ENCODE peak calls at places on chromosomes 12 and 14, in six cellular contexts. R is Caco-2; P is effector memory CD4-positive, alpha-beta T cell; N is bronchial epithelial cell; G is neural crest cell; I is activated CD8-positive, alpha-beta memory T cell treated with anti-CD3 and anti-CD28 coated beads for 1 hour. Q is an unnamed sample.

GRCh38 chr12:96140110-96140509 is 54.1 kb upstream of the ELK3 start:
- DNase-seq in R (no peak), N (peak), G (no peak), P (no peak), I (no peak), Q (no peak)

GRCh38 chr14:92340938-92341337 is 18.0 kb downstream of the SLC24A4 start:
- DNase-seq in N (no peak), I (no peak), R (no peak), G (no peak), P (no peak), Q (no peak)

GRCh38 chr12:65690477-65690876 is 133.8 kb upstream of the HMGA2 start:
- DNase-seq in I (no peak), G (no peak), R (no peak), N (no peak), P (no peak), Q (no peak)

GRCh38 chr12:88242161-88242925 is 100.2 kb downstream of the TMTC3 start:
- DNase-seq in P (no peak), I (no peak), R (no peak), G (no peak), N (peak), Q (no peak)

GRCh38 chr12:93813972-93814821 is 137.0 kb downstream of the CRADD start:
- DNase-seq in N (no peak), P (no peak), R (no peak), I (no peak), G (no peak), Q (no peak)

GRCh38 chr14:69135133-69135532 is 17.8 kb downstream of the DCAF5 start:
- DNase-seq in G (no peak), I (no peak), P (no peak), R (no peak), N (no peak), Q (no peak)

GRCh38 chr12:132401982-132402381 is 72.6 kb upstream of the GALNT9 start:
- DNase-seq in N (no peak), P (no peak), I (no peak), G (no peak), R (no peak), Q (no peak)

GRCh38 chr14:29814153-29815057 is 113.2 kb downstream of the PRKD1 start:
- DNase-seq in N (no peak), P (no peak), I (no peak), G (no peak), R (no peak), Q (no peak)

Q was measured in progenitor cell of endocrine pancreas.